ENCODE peak calls at places on chromosomes 3 and 15, in seven cellular contexts. J is uterus; K is AG04450; B is adrenal gland; F is endodermal cell; Z is Peyer's patch; U is CD8-positive, alpha-beta T cell. G is an unnamed sample.

GRCh38 chr15:88586401-88587162 is 34.6 kb upstream of the AEN start:
- DNase-seq in J (no peak), K (no peak), B (no peak), F (no peak), Z (no peak), U (no peak), G (no peak)

GRCh38 chr3:62134061-62134496 is 239.3 kb downstream of the FEZF2 start:
- DNase-seq in J (no peak), K (no peak), B (peak; percentile 47), F (no peak), Z (no peak), U (no peak), G (no peak)

GRCh38 chr15:70643783-70644125 is 119.6 kb downstream of the UACA start:
- DNase-seq in J (no peak), K (no peak), B (no peak), F (no peak), Z (no peak), U (no peak), G (no peak)

GRCh38 chr3:100221159-100221558 is 39.6 kb upstream of the TBC1D23 start:
- DNase-seq in J (no peak), K (no peak), B (no peak), F (no peak), Z (no peak), U (no peak), G (no peak)

GRCh38 chr3:38022301-38022700 is 7.1 kb downstream of the PLCD1 start:
- DNase-seq in J (no peak), K (no peak), B (no peak), F (no peak), Z (no peak), U (no peak), G (no peak)

GRCh38 chr15:66740802-66741201 is 38.8 kb downstream of the SMAD6 start:
- DNase-seq in J (peak; percentile 90), K (no peak), B (no peak), F (no peak), Z (no peak), U (no peak), G (no peak)

GRCh38 chr3:101998256-101998926 is 149.1 kb downstream of the NFKBIZ start:
- DNase-seq in J (no peak), K (no peak), B (no peak), F (no peak), Z (no peak), U (no peak), G (no peak)

GRCh38 chr3:119160361-119160760 is 13.0 kb upstream of the UPK1B start:
- DNase-seq in J (no peak), K (no peak), B (no peak), F (no peak), Z (no peak), U (no peak), G (no peak)

GRCh38 chr3:151864423-151865101 is 8.9 kb upstream of the SUCNR1 start:
- DNase-seq in J (no peak), K (peak; percentile 30), B (no peak), F (no peak), Z (no peak), U (no peak), G (no peak)

GRCh38 chr3:78728406-78729145 is 1039.2 kb downstream of the ROBO1 start:
- DNase-seq in J (peak; percentile 62), K (no peak), B (peak; percentile 74), F (peak; percentile 49), Z (peak; percentile 18), U (no peak), G (no peak)

DNA sequence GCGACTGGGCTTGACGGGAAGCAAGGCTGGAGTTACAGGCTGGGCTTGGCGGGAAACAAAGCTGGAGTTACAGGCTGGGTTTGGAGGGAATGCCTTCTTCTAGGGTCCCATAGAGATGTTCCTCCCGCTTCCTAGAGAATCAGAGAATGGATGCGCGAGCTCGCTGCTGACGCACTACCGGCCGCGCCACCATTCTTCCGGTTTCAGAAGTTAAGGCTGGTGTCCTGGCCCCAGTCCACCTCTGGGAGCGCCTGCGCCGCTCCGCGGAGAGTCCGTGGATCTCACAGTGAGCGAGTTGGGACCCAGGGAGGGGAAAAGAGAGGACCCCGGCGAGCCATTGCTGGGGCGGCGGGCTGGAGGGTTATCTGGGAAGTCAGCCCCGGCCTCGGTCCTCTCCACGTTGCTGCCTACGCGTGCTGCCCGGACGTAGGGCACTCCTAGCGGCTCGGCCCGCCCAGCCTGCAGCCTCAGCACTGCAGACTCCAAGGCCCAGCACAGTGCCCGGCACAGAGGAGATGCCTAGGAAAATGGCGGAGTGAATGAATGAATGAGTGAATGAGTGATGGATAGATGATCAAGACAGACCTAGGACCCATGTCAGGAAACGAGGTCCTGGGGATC is at the start of gene ZNF502:
- DNase-seq in J (peak; percentile 87), K (peak; percentile 62), B (peak; percentile 87), F (peak; percentile 87), Z (peak; percentile 43), U (peak; percentile 53), G (peak; percentile 22)
- H3K9me3 ChIP-seq in J (peaks cover 12% of the 10 kb centered on the region), K (peaks cover 38% of the 10 kb centered on the region), B (no peaks in the 10 kb centered on the region), F (peaks cover 61% of the 10 kb centered on the region), Z (peaks cover 10% of the 10 kb centered on the region), U (peaks cover 17% of the 10 kb centered on the region), G (no peaks in the 10 kb centered on the region)

DNA sequence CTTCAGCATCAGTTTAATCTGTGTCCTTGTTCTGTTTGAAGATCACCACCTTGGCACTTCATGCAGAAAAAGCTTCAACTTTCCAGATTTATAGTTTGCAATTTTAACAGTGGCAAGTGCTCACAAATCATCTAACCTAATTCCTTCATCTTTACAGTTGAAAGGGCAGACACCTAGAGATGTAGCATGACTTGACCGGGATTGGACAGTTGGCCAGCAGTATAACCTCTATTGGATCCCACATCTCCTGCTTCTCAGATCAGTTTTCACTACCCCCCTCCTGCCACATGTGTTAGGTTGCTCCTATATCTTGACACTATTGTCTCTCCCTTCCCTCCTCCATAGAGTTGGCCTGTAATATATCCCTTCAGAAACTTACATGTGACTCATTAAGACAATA is 206.1 kb upstream of the SEMA6D start:
- DNase-seq in J (no peak), K (no peak), B (no peak), F (no peak), Z (no peak), U (no peak), G (no peak)
- H3K9me3 ChIP-seq in J (no peaks in the 10 kb centered on the region), K (no peaks in the 10 kb centered on the region), B (no peaks in the 10 kb centered on the region), F (peaks cover 9% of the 10 kb centered on the region), Z (no peaks in the 10 kb centered on the region), U (no peaks in the 10 kb centered on the region), G (no peaks in the 10 kb centered on the region)

GRCh38 chr15:76267077-76267476 is 44.2 kb downstream of the ETFA start:
- DNase-seq in J (no peak), K (no peak), B (no peak), F (no peak), Z (no peak), U (no peak), G (no peak)
- H3K9me3 ChIP-seq in J (peaks cover 15% of the 10 kb centered on the region), K (peaks cover 8% of the 10 kb centered on the region), B (no peaks in the 10 kb centered on the region), F (peaks cover 98% of the 10 kb centered on the region), Z (peaks cover 26% of the 10 kb centered on the region), U (no peaks in the 10 kb centered on the region), G (peaks cover 3% of the 10 kb centered on the region)

GRCh38 chr3:7433073-7433472 is 572.2 kb downstream of the GRM7 start:
- DNase-seq in J (no peak), K (no peak), B (no peak), F (no peak), Z (no peak), U (no peak), G (no peak)
- H3K9me3 ChIP-seq in J (no peaks in the 10 kb centered on the region), K (peaks cover 13% of the 10 kb centered on the region), B (no peaks in the 10 kb centered on the region), F (peaks cover 22% of the 10 kb centered on the region), Z (peaks cover 8% of the 10 kb centered on the region), U (no peaks in the 10 kb centered on the region), G (no peaks in the 10 kb centered on the region)

DNA sequence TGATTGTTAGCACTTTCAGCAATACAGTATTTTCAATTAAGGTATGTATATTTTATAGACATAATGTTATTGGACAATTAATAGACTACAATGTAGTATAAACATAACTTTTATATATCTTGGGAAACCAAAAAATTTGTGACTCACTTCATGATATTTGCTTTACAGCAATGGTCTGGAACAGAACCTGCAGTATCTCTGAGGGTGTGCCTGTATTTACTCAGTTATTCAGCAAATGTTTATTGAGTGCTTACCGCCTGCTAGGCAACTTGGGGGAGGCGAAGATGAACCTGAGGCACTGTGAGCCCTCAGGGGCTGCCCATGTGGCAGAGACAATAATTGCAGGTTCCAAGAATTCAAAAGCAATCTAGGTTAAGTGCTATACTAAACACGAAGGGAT is 144.8 kb downstream of the GABRB3 start:
- DNase-seq in J (no peak), K (no peak), B (no peak), F (peak; percentile 38), Z (no peak), U (no peak), G (no peak)
- H3K9me3 ChIP-seq in J (no peaks in the 10 kb centered on the region), K (peaks cover 44% of the 10 kb centered on the region), B (no peaks in the 10 kb centered on the region), F (peaks cover 16% of the 10 kb centered on the region), Z (no peaks in the 10 kb centered on the region), U (no peaks in the 10 kb centered on the region), G (no peaks in the 10 kb centered on the region)

DNA sequence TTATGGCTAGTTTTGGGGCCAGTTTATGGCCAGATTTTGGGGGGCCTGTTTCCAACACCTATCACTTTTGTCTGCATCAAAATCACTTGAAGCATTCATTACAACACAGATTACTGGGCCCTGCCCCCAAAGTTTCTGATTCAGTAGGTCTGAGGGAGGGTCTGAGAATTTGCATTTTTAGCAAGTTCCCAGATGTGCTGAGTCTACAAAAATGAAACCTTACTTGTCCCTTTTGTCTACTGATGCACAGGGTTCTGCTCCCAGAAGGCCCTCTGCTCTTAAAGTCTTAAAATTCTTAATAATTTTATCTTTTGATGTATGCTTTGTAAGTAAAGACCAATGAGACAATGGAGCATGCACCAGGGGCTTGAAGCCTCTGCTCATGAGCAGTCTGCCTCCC is 146.0 kb downstream of the POLQ start:
- DNase-seq in J (no peak), K (no peak), B (no peak), F (no peak), Z (no peak), U (no peak), G (no peak)
- H3K9me3 ChIP-seq in J (no peaks in the 10 kb centered on the region), K (no peaks in the 10 kb centered on the region), B (no peaks in the 10 kb centered on the region), F (no peaks in the 10 kb centered on the region), Z (no peaks in the 10 kb centered on the region), U (no peaks in the 10 kb centered on the region), G (no peaks in the 10 kb centered on the region)

GRCh38 chr3:75863130-75863529 is 77.8 kb upstream of the ZNF717 start:
- DNase-seq in J (no peak), K (no peak), B (no peak), F (no peak), Z (no peak), U (no peak), G (no peak)
- H3K9me3 ChIP-seq in J (no peaks in the 10 kb centered on the region), K (no peaks in the 10 kb centered on the region), B (no peaks in the 10 kb centered on the region), F (peaks cover 4% of the 10 kb centered on the region), Z (no peaks in the 10 kb centered on the region), U (no peaks in the 10 kb centered on the region), G (no peaks in the 10 kb centered on the region)